ENCODE peak calls at places on chromosomes 5 and 9, in four cellular contexts. F, A, B and I are unnamed samples.

GRCh38 chr9:117746263-117746662 is 42.1 kb downstream of the TLR4 start:
- DNase-seq in A (no peak), B (no peak), F (no peak), I (no peak)

GRCh38 chr5:8068078-8068477 is 199.1 kb downstream of the MTRR start:
- DNase-seq in A (no peak), F (no peak), B (no peak), I (peak)

GRCh38 chr5:178533136-178533535 is 57.1 kb downstream of the COL23A1 start:
- DNase-seq in A (no peak), B (no peak), F (no peak), I (no peak)

GRCh38 chr5:79056847-79057246 is 12.6 kb downstream of the DMGDH start:
- DNase-seq in F (no peak), A (no peak), B (no peak), I (no peak)

GRCh38 chr9:17810728-17811634 is 232.1 kb downstream of the SH3GL2 start:
- DNase-seq in F (peak), B (peak), A (peak), I (peak)

GRCh38 chr5:153267506-153267905 is 223.0 kb upstream of the GRIA1 start:
- DNase-seq in A (no peak), B (no peak), F (no peak), I (no peak)

GRCh38 chr5:1878050-1878849 is 4.5 kb downstream of the IRX4 start:
- DNase-seq in A (no peak), F (no peak), B (peak), I (no peak)

GRCh38 chr5:88780731-88781130 is 102.3 kb downstream of the MEF2C start:
- DNase-seq in B (no peak), A (no peak), F (no peak), I (no peak)

GRCh38 chr5:58135571-58136335 is 324.1 kb downstream of the PLK2 start:
- DNase-seq in F (no peak), B (no peak), A (no peak), I (no peak)

GRCh38 chr5:142507528-142507927 is 178.4 kb downstream of the FGF1 start:
- DNase-seq in A (no peak), B (no peak), F (no peak), I (no peak)

GRCh38 chr5:128021411-128021810 is 62.2 kb upstream of the SLC12A2 start:
- DNase-seq in F (no peak), A (no peak), B (no peak), I (no peak)

GRCh38 chr5:111853748-111854147 is 96.8 kb upstream of the NREP start:
- DNase-seq in B (no peak), F (no peak), A (no peak), I (no peak)

GRCh38 chr5:57442080-57442839 is 40.4 kb downstream of the ACTBL2 start:
- DNase-seq in F (no peak), A (no peak), B (no peak), I (no peak)

GRCh38 chr9:94533155-94533554 is 21.7 kb upstream of the PCAT7 start:
- DNase-seq in A (no peak), B (no peak), F (no peak), I (no peak)

GRCh38 chr9:125985142-125985997 is 238.2 kb downstream of the PBX3 start:
- DNase-seq in A (no peak), F (no peak), B (no peak), I (no peak)